ENCODE peak calls at places on chromosomes 7 and 10, in eight cellular contexts. One of them, this sample, is unnamed.

GRCh38 chr10:125076121-125076825 is 84.1 kb downstream of the CTBP2 start:
- DNase-seq in HCT116: no peak
- DNase-seq in OCI-LY7: no peak
- DNase-seq in IMR-90: no peak
- DNase-seq in hepatocyte: no peak
- DNase-seq in GM23248: no peak
- DNase-seq in mammary epithelial cell: no peak
- DNase-seq in keratinocyte: no peak
- DNase-seq in this sample: no peak

GRCh38 chr10:71812016-71812912 is 38.8 kb downstream of the PSAP start:
- DNase-seq in HCT116: peak; percentile 10
- DNase-seq in OCI-LY7: peak; percentile 80
- DNase-seq in IMR-90: peak; percentile 34
- DNase-seq in hepatocyte: peak; percentile 81
- DNase-seq in GM23248: peak; percentile 70
- DNase-seq in mammary epithelial cell: peak; percentile 29
- DNase-seq in keratinocyte: no peak
- DNase-seq in this sample: peak; percentile 66

GRCh38 chr10:129833366-129833765 is 130.7 kb downstream of the EBF3 start:
- DNase-seq in HCT116: no peak
- DNase-seq in OCI-LY7: no peak
- DNase-seq in IMR-90: no peak
- DNase-seq in hepatocyte: no peak
- DNase-seq in GM23248: no peak
- DNase-seq in mammary epithelial cell: no peak
- DNase-seq in keratinocyte: no peak
- DNase-seq in this sample: no peak

GRCh38 chr10:100341953-100342626 is 4.9 kb upstream of the SCD start:
- DNase-seq in HCT116: peak; percentile 64
- DNase-seq in OCI-LY7: peak; percentile 51
- DNase-seq in IMR-90: peak; percentile 60
- DNase-seq in hepatocyte: peak; percentile 84
- DNase-seq in GM23248: peak; percentile 76
- DNase-seq in mammary epithelial cell: peak; percentile 61
- DNase-seq in keratinocyte: no peak
- DNase-seq in this sample: peak; percentile 74

GRCh38 chr10:119667562-119668328 is 16.6 kb downstream of the BAG3 start:
- DNase-seq in HCT116: peak; percentile 87
- DNase-seq in OCI-LY7: no peak
- DNase-seq in IMR-90: peak; percentile 98
- DNase-seq in hepatocyte: peak; percentile 76
- DNase-seq in GM23248: peak; percentile 99
- DNase-seq in mammary epithelial cell: peak; percentile 96
- DNase-seq in keratinocyte: peak; percentile 90
- DNase-seq in this sample: peak; percentile 55

GRCh38 chr7:150388709-150389531 is 9.8 kb downstream of the ZNF775 start:
- DNase-seq in HCT116: no peak
- DNase-seq in OCI-LY7: no peak
- DNase-seq in IMR-90: peak; percentile 65
- DNase-seq in hepatocyte: peak; percentile 81
- DNase-seq in GM23248: peak; percentile 61
- DNase-seq in mammary epithelial cell: no peak
- DNase-seq in keratinocyte: no peak
- DNase-seq in this sample: peak; percentile 52

GRCh38 chr10:14259696-14260595 is 70.8 kb downstream of the FRMD4A start:
- DNase-seq in HCT116: no peak
- DNase-seq in OCI-LY7: no peak
- DNase-seq in IMR-90: peak; percentile 60
- DNase-seq in hepatocyte: peak; percentile 10
- DNase-seq in GM23248: no peak
- DNase-seq in mammary epithelial cell: no peak
- DNase-seq in keratinocyte: no peak
- DNase-seq in this sample: no peak

GRCh38 chr10:92778091-92778490 is 70.2 kb upstream of the EXOC6 start:
- DNase-seq in HCT116: no peak
- DNase-seq in OCI-LY7: no peak
- DNase-seq in IMR-90: no peak
- DNase-seq in hepatocyte: no peak
- DNase-seq in GM23248: no peak
- DNase-seq in mammary epithelial cell: no peak
- DNase-seq in keratinocyte: no peak
- DNase-seq in this sample: no peak

GRCh38 chr10:22259280-22259679 is 41.5 kb upstream of the EBLN1 start:
- DNase-seq in HCT116: no peak
- DNase-seq in OCI-LY7: peak; percentile 4
- DNase-seq in IMR-90: no peak
- DNase-seq in hepatocyte: no peak
- DNase-seq in GM23248: peak; percentile 21
- DNase-seq in mammary epithelial cell: no peak
- DNase-seq in keratinocyte: no peak
- DNase-seq in this sample: peak; percentile 33

GRCh38 chr10:30384791-30385201 is 35.7 kb upstream of the MTPAP start:
- DNase-seq in HCT116: peak; percentile 48
- DNase-seq in OCI-LY7: peak; percentile 36
- DNase-seq in IMR-90: peak; percentile 34
- DNase-seq in hepatocyte: peak; percentile 51
- DNase-seq in GM23248: peak; percentile 67
- DNase-seq in mammary epithelial cell: peak; percentile 50
- DNase-seq in keratinocyte: no peak
- DNase-seq in this sample: peak; percentile 82

GRCh38 chr7:122316467-122317394 is 12.2 kb upstream of the FEZF1 start:
- DNase-seq in HCT116: no peak
- DNase-seq in OCI-LY7: no peak
- DNase-seq in IMR-90: no peak
- DNase-seq in hepatocyte: peak; percentile 34
- DNase-seq in GM23248: no peak
- DNase-seq in mammary epithelial cell: no peak
- DNase-seq in keratinocyte: no peak
- DNase-seq in this sample: peak; percentile 91

GRCh38 chr7:31129067-31129466 is 77.0 kb downstream of the ADCYAP1R1 start:
- DNase-seq in HCT116: no peak
- DNase-seq in OCI-LY7: no peak
- DNase-seq in IMR-90: no peak
- DNase-seq in hepatocyte: no peak
- DNase-seq in GM23248: peak; percentile 5
- DNase-seq in mammary epithelial cell: no peak
- DNase-seq in keratinocyte: no peak
- DNase-seq in this sample: peak; percentile 20

GRCh38 chr10:131444286-131444685 is 132.8 kb upstream of the TCERG1L start:
- DNase-seq in HCT116: no peak
- DNase-seq in OCI-LY7: no peak
- DNase-seq in IMR-90: no peak
- DNase-seq in hepatocyte: no peak
- DNase-seq in GM23248: no peak
- DNase-seq in mammary epithelial cell: no peak
- DNase-seq in keratinocyte: no peak
- DNase-seq in this sample: no peak
- H3K9me3 ChIP-seq in HCT116: no peaks in the 10 kb centered on the region
- H3K9me3 ChIP-seq in OCI-LY7: no peaks in the 10 kb centered on the region
- H3K9me3 ChIP-seq in IMR-90: peaks cover 46% of the 10 kb centered on the region
- H3K9me3 ChIP-seq in hepatocyte: no peaks in the 10 kb centered on the region
- H3K9me3 ChIP-seq in GM23248: no peaks in the 10 kb centered on the region
- H3K9me3 ChIP-seq in mammary epithelial cell: peaks cover 38% of the 10 kb centered on the region
- H3K9me3 ChIP-seq in keratinocyte: no peaks in the 10 kb centered on the region
- H3K9me3 ChIP-seq in this sample: no peaks in the 10 kb centered on the region

DNA sequence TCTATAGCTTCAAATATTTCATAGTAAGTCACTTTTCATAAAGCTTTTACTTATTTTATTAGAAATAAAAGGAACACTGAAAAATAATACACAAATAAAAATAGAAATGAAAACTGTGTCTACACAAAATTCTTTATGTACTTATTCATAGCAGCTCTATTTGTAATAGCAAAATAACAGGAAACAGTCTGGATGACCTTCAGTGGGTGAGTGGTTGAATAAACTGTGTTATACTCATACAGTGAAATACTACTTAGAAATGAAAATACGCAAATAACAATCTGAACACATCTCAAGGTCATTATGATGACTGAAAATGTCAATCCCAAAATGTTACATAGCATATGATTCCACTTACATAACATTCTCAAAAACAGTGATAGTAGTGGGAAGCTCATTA is 138.7 kb upstream of the PCLO start:
- DNase-seq in HCT116: no peak
- DNase-seq in OCI-LY7: no peak
- DNase-seq in IMR-90: no peak
- DNase-seq in hepatocyte: no peak
- DNase-seq in GM23248: peak; percentile 45
- DNase-seq in mammary epithelial cell: no peak
- DNase-seq in keratinocyte: no peak
- DNase-seq in this sample: no peak
- H3K4me2 ChIP-seq in HCT116: no peak overlapping the region
- H3K4me2 ChIP-seq in OCI-LY7: no peak overlapping the region
- H3K4me2 ChIP-seq in IMR-90: no peak overlapping the region
- H3K4me2 ChIP-seq in hepatocyte: no peak overlapping the region
- H3K4me2 ChIP-seq in GM23248: no peak overlapping the region
- H3K4me2 ChIP-seq in mammary epithelial cell: no peak overlapping the region
- H3K4me2 ChIP-seq in keratinocyte: no peak overlapping the region
- H3K4me2 ChIP-seq in this sample: no peak overlapping the region

GRCh38 chr7:105102557-105103352 is 88.8 kb downstream of the KMT2E start:
- DNase-seq in HCT116: no peak
- DNase-seq in OCI-LY7: no peak
- DNase-seq in IMR-90: no peak
- DNase-seq in hepatocyte: no peak
- DNase-seq in GM23248: no peak
- DNase-seq in mammary epithelial cell: no peak
- DNase-seq in keratinocyte: no peak
- DNase-seq in this sample: no peak

GRCh38 chr7:105112440-105113418 is 98.7 kb downstream of the KMT2E start:
- DNase-seq in HCT116: no peak
- DNase-seq in OCI-LY7: no peak
- DNase-seq in IMR-90: no peak
- DNase-seq in hepatocyte: peak; percentile 16
- DNase-seq in GM23248: no peak
- DNase-seq in mammary epithelial cell: no peak
- DNase-seq in keratinocyte: no peak
- DNase-seq in this sample: no peak

GRCh38 chr7:105101864-105102263 is 87.9 kb downstream of the KMT2E start:
- DNase-seq in HCT116: no peak
- DNase-seq in OCI-LY7: no peak
- DNase-seq in IMR-90: no peak
- DNase-seq in hepatocyte: no peak
- DNase-seq in GM23248: no peak
- DNase-seq in mammary epithelial cell: no peak
- DNase-seq in keratinocyte: no peak
- DNase-seq in this sample: no peak

GRCh38 chr7:105106473-105106872 is 92.5 kb downstream of the KMT2E start:
- DNase-seq in HCT116: no peak
- DNase-seq in OCI-LY7: no peak
- DNase-seq in IMR-90: no peak
- DNase-seq in hepatocyte: no peak
- DNase-seq in GM23248: no peak
- DNase-seq in mammary epithelial cell: no peak
- DNase-seq in keratinocyte: no peak
- DNase-seq in this sample: no peak

DNA sequence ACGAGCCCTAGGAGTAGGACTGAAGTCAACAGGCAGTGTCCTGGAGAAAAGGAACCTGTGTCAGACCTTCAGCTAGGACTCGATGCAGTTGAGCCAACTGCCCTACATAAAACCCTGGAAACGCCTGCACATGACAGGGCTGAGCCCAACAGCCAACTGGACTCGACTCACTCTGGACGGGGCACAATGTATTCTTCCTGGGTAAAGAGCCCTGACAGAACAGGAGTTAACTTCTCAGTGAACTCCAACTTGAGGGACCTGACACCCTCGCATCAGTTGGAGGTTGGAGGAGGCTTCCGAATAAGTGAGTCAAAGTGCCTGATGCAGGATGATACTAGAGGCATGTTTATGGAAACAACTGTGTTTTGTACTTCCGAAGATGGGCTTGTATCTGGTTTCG is 93.5 kb downstream of the KMT2E start:
- DNase-seq in HCT116: no peak
- DNase-seq in OCI-LY7: no peak
- DNase-seq in IMR-90: no peak
- DNase-seq in hepatocyte: no peak
- DNase-seq in GM23248: no peak
- DNase-seq in mammary epithelial cell: no peak
- DNase-seq in keratinocyte: no peak
- DNase-seq in this sample: no peak
- H4K20me1 ChIP-seq in HCT116: peaks cover 4% of the 10 kb centered on the region
- H4K20me1 ChIP-seq in OCI-LY7: no peaks in the 10 kb centered on the region
- H4K20me1 ChIP-seq in IMR-90: peaks cover 18% of the 10 kb centered on the region
- H4K20me1 ChIP-seq in hepatocyte: peaks cover 3% of the 10 kb centered on the region
- H4K20me1 ChIP-seq in GM23248: no peaks in the 10 kb centered on the region
- H4K20me1 ChIP-seq in mammary epithelial cell: no peaks in the 10 kb centered on the region
- H4K20me1 ChIP-seq in keratinocyte: no peaks in the 10 kb centered on the region
- H4K20me1 ChIP-seq in this sample: peaks cover 29% of the 10 kb centered on the region

GRCh38 chr7:56491636-56492425 is 375.6 kb upstream of the NUPR2 start:
- DNase-seq in HCT116: no peak
- DNase-seq in OCI-LY7: no peak
- DNase-seq in IMR-90: no peak
- DNase-seq in hepatocyte: no peak
- DNase-seq in GM23248: no peak
- DNase-seq in mammary epithelial cell: no peak
- DNase-seq in keratinocyte: no peak
- DNase-seq in this sample: no peak
- H3K9me3 ChIP-seq in HCT116: peaks cover 15% of the 10 kb centered on the region
- H3K9me3 ChIP-seq in OCI-LY7: no peaks in the 10 kb centered on the region
- H3K9me3 ChIP-seq in IMR-90: peaks cover 57% of the 10 kb centered on the region
- H3K9me3 ChIP-seq in hepatocyte: no peaks in the 10 kb centered on the region
- H3K9me3 ChIP-seq in GM23248: no peaks in the 10 kb centered on the region
- H3K9me3 ChIP-seq in mammary epithelial cell: peaks cover 61% of the 10 kb centered on the region
- H3K9me3 ChIP-seq in keratinocyte: peaks cover 17% of the 10 kb centered on the region
- H3K9me3 ChIP-seq in this sample: peaks cover 17% of the 10 kb centered on the region

GRCh38 chr7:105304040-105304895 is 84.5 kb downstream of the SRPK2 start:
- DNase-seq in HCT116: peak; percentile 56
- DNase-seq in OCI-LY7: no peak
- DNase-seq in IMR-90: peak; percentile 77
- DNase-seq in hepatocyte: no peak
- DNase-seq in GM23248: peak; percentile 59
- DNase-seq in mammary epithelial cell: peak; percentile 86
- DNase-seq in keratinocyte: no peak
- DNase-seq in this sample: no peak
- H3K4me2 ChIP-seq in HCT116: no peak overlapping the region
- H3K4me2 ChIP-seq in OCI-LY7: no peak overlapping the region
- H3K4me2 ChIP-seq in IMR-90: peak overlapping the region; percentile 73
- H3K4me2 ChIP-seq in hepatocyte: no peak overlapping the region
- H3K4me2 ChIP-seq in GM23248: peak overlapping the region; percentile 51
- H3K4me2 ChIP-seq in mammary epithelial cell: peak overlapping the region; percentile 70
- H3K4me2 ChIP-seq in keratinocyte: peak overlapping the region; percentile 46
- H3K4me2 ChIP-seq in this sample: no peak overlapping the region

GRCh38 chr7:129830949-129831348 is 121.8 kb downstream of the UBE2H start:
- DNase-seq in HCT116: no peak
- DNase-seq in OCI-LY7: no peak
- DNase-seq in IMR-90: no peak
- DNase-seq in hepatocyte: no peak
- DNase-seq in GM23248: no peak
- DNase-seq in mammary epithelial cell: no peak
- DNase-seq in keratinocyte: no peak
- DNase-seq in this sample: no peak
- H4K20me1 ChIP-seq in HCT116: no peaks in the 10 kb centered on the region
- H4K20me1 ChIP-seq in OCI-LY7: no peaks in the 10 kb centered on the region
- H4K20me1 ChIP-seq in IMR-90: no peaks in the 10 kb centered on the region
- H4K20me1 ChIP-seq in hepatocyte: no peaks in the 10 kb centered on the region
- H4K20me1 ChIP-seq in GM23248: no peaks in the 10 kb centered on the region
- H4K20me1 ChIP-seq in mammary epithelial cell: no peaks in the 10 kb centered on the region
- H4K20me1 ChIP-seq in keratinocyte: no peaks in the 10 kb centered on the region
- H4K20me1 ChIP-seq in this sample: peaks cover 42% of the 10 kb centered on the region

This sample was measured in neural progenitor cell.